ENCODE peak calls at places on chromosomes 11 and 22, in five cellular contexts. B is ACHN; S is heart left ventricle; R is RWPE1; D is CD4-positive, CD25-positive, alpha-beta regulatory T cell. E is an unnamed sample.

GRCh38 chr11:14320020-14320419 is 39.0 kb downstream of the RRAS2 start:
- DNase-seq in R (no peak), D (no peak), S (no peak), B (no peak), E (no peak)

GRCh38 chr11:62575156-62575555 is 1.5 kb upstream of the EEF1G start:
- DNase-seq in D (no peak), S (no peak), R (no peak), B (no peak), E (no peak)

GRCh38 chr11:46674463-46675287 is 25.7 kb downstream of the ARHGAP1 start:
- DNase-seq in D (no peak), S (no peak), B (no peak), R (no peak), E (no peak)

GRCh38 chr11:67544591-67545242 is 21.5 kb upstream of the CABP2 start:
- DNase-seq in R (no peak), S (no peak), D (no peak), B (peak), E (peak)

GRCh38 chr11:122751298-122752070 is 86.8 kb upstream of the CRTAM start:
- DNase-seq in S (no peak), D (no peak), B (no peak), R (no peak), E (no peak)

GRCh38 chr11:20303451-20303965 is 60.0 kb upstream of the HTATIP2 start:
- DNase-seq in S (no peak), R (no peak), D (no peak), B (no peak), E (no peak)

GRCh38 chr11:119000906-119001305 is 3.0 kb downstream of the CENATAC start:
- DNase-seq in R (no peak), B (no peak), S (no peak), D (no peak), E (no peak)

GRCh38 chr11:662689-663274 is 25.7 kb downstream of the DRD4 start:
- DNase-seq in B (peak), R (peak), D (peak), S (peak), E (peak)

GRCh38 chr11:131978351-131978750 is 607.9 kb downstream of the NTM start:
- DNase-seq in S (no peak), R (no peak), D (no peak), B (peak), E (no peak)

GRCh38 chr11:119993732-119994131 is 144.2 kb downstream of the TRIM29 start:
- DNase-seq in D (no peak), B (no peak), R (peak), S (no peak), E (peak)

GRCh38 chr11:117915219-117915618 is 14.0 kb downstream of the TMPRSS13 start:
- DNase-seq in B (no peak), D (no peak), R (no peak), S (no peak), E (no peak)

GRCh38 chr11:96338910-96339703 is 3.9 kb downstream of the MAML2 start:
- DNase-seq in R (no peak), S (peak), B (peak), D (no peak), E (no peak)

GRCh38 chr11:125224391-125225015 is 60.0 kb downstream of the PKNOX2 start:
- DNase-seq in R (no peak), B (peak), S (peak), D (no peak), E (peak)

GRCh38 chr11:93073026-93073425 is 103.6 kb downstream of the MTNR1B start:
- DNase-seq in S (no peak), D (no peak), B (no peak), R (no peak), E (no peak)

GRCh38 chr11:46006418-46007070 is 84.1 kb downstream of the LARGE2 start:
- DNase-seq in D (no peak), R (peak), B (peak), S (peak), E (peak)

GRCh38 chr11:31419138-31419537 is 49.5 kb downstream of the DNAJC24 start:
- DNase-seq in D (no peak), R (no peak), B (no peak), S (no peak), E (no peak)

GRCh38 chr11:29554000-29554399 is 462.8 kb downstream of the KCNA4 start:
- DNase-seq in S (no peak), R (no peak), D (no peak), B (no peak), E (no peak)

GRCh38 chr22:27252282-27253049 is 549.1 kb downstream of the MN1 start:
- DNase-seq in S (no peak), R (peak), B (no peak), D (no peak), E (no peak)

GRCh38 chr11:27218498-27219038 is 144.4 kb downstream of the CCDC34 start:
- DNase-seq in S (no peak), B (no peak), R (no peak), D (no peak), E (no peak)

GRCh38 chr11:83033972-83034672 is 37.6 kb downstream of the RAB30 start:
- DNase-seq in D (no peak), R (peak), B (no peak), S (peak), E (peak)

GRCh38 chr11:120834686-120835225 is 189.1 kb upstream of the TBCEL start:
- DNase-seq in D (no peak), R (no peak), S (no peak), B (peak), E (no peak)

GRCh38 chr11:10856689-10857603 is 907 bp downstream of the ZBED5 start:
- DNase-seq in S (peak), R (peak), D (peak), B (peak), E (peak)

GRCh38 chr11:46361283-46362145 is 14.3 kb downstream of the DGKZ start:
- DNase-seq in R (no peak), D (peak), B (no peak), S (peak), E (no peak)

GRCh38 chr22:42915980-42916765 is 59.1 kb upstream of the ARFGAP3 start:
- DNase-seq in R (no peak), B (no peak), S (no peak), D (no peak), E (no peak)

GRCh38 chr22:43118953-43119458 is 8.5 kb downstream of the BIK start:
- DNase-seq in D (no peak), B (no peak), R (no peak), S (no peak), E (no peak)

GRCh38 chr11:66316849-66317251 is at the start of gene CD248:
- DNase-seq in R (no peak), D (no peak), B (no peak), S (peak), E (no peak)

GRCh38 chr11:62542111-62542745 is 4.4 kb downstream of the AHNAK start:
- DNase-seq in B (no peak), R (no peak), S (no peak), D (no peak), E (no peak)

GRCh38 chr11:118883368-118884071 is at the start of gene CXCR5:
- DNase-seq in S (no peak), B (no peak), R (no peak), D (peak), E (no peak)

GRCh38 chr22:26975865-26976264 is 318.5 kb downstream of the MIAT start:
- DNase-seq in S (no peak), B (no peak), R (no peak), D (no peak), E (no peak)

GRCh38 chr22:22348127-22348814 is 103.7 kb downstream of the VPREB1 start:
- DNase-seq in R (no peak), S (no peak), B (peak), D (no peak), E (peak)

GRCh38 chr11:33682446-33682845 is 18.2 kb downstream of the C11orf91 start:
- DNase-seq in B (no peak), D (no peak), S (no peak), R (no peak), E (peak)

GRCh38 chr11:27209562-27210005 is 153.4 kb downstream of the CCDC34 start:
- DNase-seq in S (peak), B (peak), R (peak), D (no peak), E (peak)

GRCh38 chr11:31509017-31509411 is 408 bp downstream of the IMMP1L start:
- DNase-seq in R (no peak), S (no peak), B (peak), D (no peak), E (no peak)

GRCh38 chr22:33382427-33382826 is 324.2 kb upstream of the SYN3 start:
- DNase-seq in B (no peak), R (no peak), S (no peak), D (no peak), E (no peak)

GRCh38 chr22:47069270-47069669 is 306.8 kb downstream of the TBC1D22A start:
- DNase-seq in S (no peak), R (no peak), B (no peak), D (no peak), E (no peak)

GRCh38 chr11:81975261-81975900 is 758.3 kb downstream of the FAM181B start:
- DNase-seq in B (no peak), S (no peak), R (no peak), D (no peak), E (no peak)

GRCh38 chr11:134949121-134949591 is 537.1 kb upstream of the B3GAT1 start:
- DNase-seq in R (peak), B (peak), D (no peak), S (no peak), E (peak)